ENCODE peak calls at places on chromosomes 16 and 17, in four cellular contexts. O is HCT116, Q is neural progenitor cell, J is SK-N-SH. G is an unnamed sample.

GRCh38 chr17:19348806-19349205 is 13.7 kb downstream of the B9D1 start:
- DNase-seq in Q (no peak), O (no peak), J (no peak), G (no peak)

GRCh38 chr16:50844840-50845239 is 103.0 kb downstream of the CYLD start:
- DNase-seq in Q (no peak), O (no peak), J (no peak), G (no peak)

GRCh38 chr16:15996432-15997109 is 47.2 kb downstream of the ABCC1 start:
- DNase-seq in J (peak; percentile 52), O (peak; percentile 65), Q (no peak), G (peak; percentile 76)

GRCh38 chr17:1484586-1485310 is 7.7 kb downstream of the MYO1C start:
- DNase-seq in Q (peak; percentile 80), O (peak; percentile 65), J (peak; percentile 74), G (peak; percentile 39)

GRCh38 chr17:74413491-74413890 is 18.4 kb upstream of the GPRC5C start:
- DNase-seq in J (no peak), Q (no peak), O (no peak), G (no peak)

GRCh38 chr16:23146877-23147601 is 2.2 kb downstream of the USP31 start:
- DNase-seq in J (no peak), O (no peak), Q (no peak), G (no peak)

GRCh38 chr16:85704900-85705846 is 16.4 kb upstream of the GINS2 start:
- DNase-seq in O (no peak), Q (no peak), J (no peak), G (no peak)

GRCh38 chr17:56630202-56630601 is 36.7 kb downstream of the NOG start:
- DNase-seq in O (no peak), J (no peak), Q (no peak), G (no peak)

GRCh38 chr16:17305694-17306093 is 165.1 kb downstream of the XYLT1 start:
- DNase-seq in Q (no peak), O (no peak), J (no peak), G (no peak)

GRCh38 chr17:8125196-8125946 is 1.5 kb upstream of the HES7 start:
- DNase-seq in J (peak; percentile 88), O (peak; percentile 60), Q (peak; percentile 84), G (peak; percentile 76)

GRCh38 chr17:1485748-1486376 is 6.6 kb downstream of the MYO1C start:
- DNase-seq in O (no peak), J (peak; percentile 88), Q (peak; percentile 41), G (peak; percentile 31)

GRCh38 chr17:65662166-65662565 is 100.7 kb upstream of the AXIN2 start:
- DNase-seq in Q (no peak), J (no peak), O (no peak), G (no peak)

GRCh38 chr16:27482397-27483082 is 67.2 kb downstream of the GTF3C1 start:
- DNase-seq in Q (no peak), O (no peak), J (no peak), G (no peak)

GRCh38 chr16:27485126-27485525 is 64.6 kb downstream of the GTF3C1 start:
- DNase-seq in O (no peak), Q (no peak), J (no peak), G (no peak)

GRCh38 chr16:27483083-27483437 is 66.7 kb downstream of the GTF3C1 start:
- DNase-seq in O (no peak), Q (no peak), J (no peak), G (no peak)

GRCh38 chr16:27485811-27486210 is 63.9 kb downstream of the GTF3C1 start:
- DNase-seq in O (no peak), Q (no peak), J (no peak), G (no peak)

GRCh38 chr16:27483624-27484023 is 66.1 kb downstream of the GTF3C1 start:
- DNase-seq in J (no peak), O (no peak), Q (no peak), G (no peak)
- TF ChIP-seq CTCF in J (no peak), O (no peak), Q (no peak), G (no peak)

DNA sequence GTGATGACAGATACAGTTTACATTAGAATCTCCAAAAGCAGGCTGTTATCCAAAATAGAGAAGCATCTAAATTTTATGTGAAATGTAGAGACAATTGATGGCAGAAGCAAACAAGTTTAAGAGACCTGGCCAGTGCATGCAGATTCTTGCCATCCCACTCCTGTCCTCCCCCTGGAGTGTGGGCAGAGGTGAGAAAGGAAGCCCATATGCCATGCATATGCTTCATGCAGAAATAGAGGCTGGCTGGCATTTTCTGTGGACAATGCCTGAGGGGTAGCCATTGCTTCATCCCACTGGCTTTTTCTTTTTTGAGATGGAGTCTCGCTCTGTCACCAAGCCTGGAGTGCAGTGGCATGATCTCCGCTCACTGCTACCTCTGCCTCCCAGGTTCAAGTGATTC is 382.1 kb downstream of the RBFOX1 start:
- DNase-seq in Q (no peak), O (no peak), J (no peak), G (no peak)
- TF ChIP-seq EZH2phosphoT487 in Q (no peak), O (no peak), J (no peak), G (no peak)

DNA sequence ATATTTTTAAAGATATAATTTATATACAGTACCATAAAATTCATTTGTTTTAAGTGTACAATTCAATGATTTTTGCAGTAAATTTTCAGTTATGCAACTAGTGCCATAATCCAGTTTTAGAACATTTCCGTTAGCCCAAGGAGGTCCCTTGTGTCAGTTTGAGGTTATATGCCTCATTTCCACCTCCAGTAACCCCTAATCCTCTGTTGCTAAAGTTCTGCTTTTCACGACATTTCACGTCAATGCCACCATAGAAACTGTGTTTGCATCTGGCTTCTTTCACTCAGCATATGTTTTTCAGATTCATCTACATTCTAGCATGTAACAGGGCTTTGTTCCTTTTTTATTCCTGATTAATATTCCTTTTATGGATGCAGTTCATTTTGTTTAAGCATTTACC is 42.4 kb upstream of the NUDT7 start:
- DNase-seq in Q (no peak), J (no peak), O (peak; percentile 8), G (no peak)
- H2AFZ ChIP-seq in Q (no peak overlapping the region), J (no peak overlapping the region), O (no peak overlapping the region), G (no peak overlapping the region)

GRCh38 chr17:4539576-4540223 is 15.5 kb downstream of the MYBBP1A start:
- DNase-seq in Q (no peak), O (no peak), J (no peak), G (no peak)

GRCh38 chr17:4539025-4539424 is 16.2 kb downstream of the MYBBP1A start:
- DNase-seq in J (no peak), O (no peak), Q (no peak), G (no peak)

GRCh38 chr17:4541041-4541327 is 14.2 kb downstream of the MYBBP1A start:
- DNase-seq in J (no peak), O (no peak), Q (no peak), G (no peak)

GRCh38 chr17:4541328-4542002 is 13.7 kb downstream of the MYBBP1A start:
- DNase-seq in Q (no peak), O (no peak), J (no peak), G (no peak)

DNA sequence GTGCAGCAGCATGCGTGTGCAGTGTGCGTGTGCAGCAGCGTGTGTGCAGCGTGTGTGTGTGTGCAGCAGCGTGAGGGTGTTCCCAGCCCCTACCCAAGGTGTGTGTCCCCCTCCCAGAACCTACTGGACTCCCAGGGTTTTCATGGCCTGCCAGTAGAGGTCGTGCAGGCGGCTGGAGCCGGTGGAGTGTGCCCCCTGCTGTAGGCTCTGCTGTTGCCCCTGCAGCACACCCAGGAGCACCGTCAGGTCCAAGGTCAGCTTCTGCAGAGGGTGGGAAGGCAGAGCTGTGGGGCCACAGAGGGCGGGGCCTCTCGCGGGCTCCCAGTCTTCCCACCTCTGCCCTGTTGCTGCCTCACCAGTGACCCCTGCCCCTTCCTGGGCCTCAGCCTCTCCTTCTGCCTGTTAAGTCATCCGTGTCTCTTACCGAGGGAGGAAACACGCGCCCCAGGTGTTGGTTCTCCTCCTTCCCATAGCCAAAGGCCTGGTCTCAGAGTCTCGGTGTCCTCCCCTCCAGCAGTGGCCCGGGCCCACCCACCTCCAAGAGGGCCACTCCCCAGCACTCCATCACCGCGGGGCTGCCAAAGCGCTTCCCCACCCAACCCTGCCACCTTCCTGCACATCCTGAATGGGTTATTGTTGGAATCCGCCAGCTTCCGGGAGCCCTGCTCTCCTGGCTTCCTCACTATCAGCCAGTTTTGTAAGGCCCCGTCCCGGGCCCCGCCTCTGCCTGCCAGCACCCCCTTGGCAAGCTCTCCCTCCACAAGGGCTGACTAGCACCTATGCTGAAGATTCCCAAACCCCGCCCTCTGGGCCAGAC is 14.8 kb downstream of the MYBBP1A start:
- DNase-seq in Q (no peak), O (no peak), J (no peak), G (no peak)
- TF ChIP-seq CTCF in Q (no peak), O (no peak), J (no peak), G (peak; percentile 26)

GRCh38 chr16:67199808-67200198 is 872 bp downstream of the ELMO3 start:
- DNase-seq in J (peak; percentile 61), Q (peak; percentile 61), O (no peak), G (no peak)

GRCh38 chr16:67199011-67199807 is at the start of gene ELMO3:
- DNase-seq in O (no peak), J (peak; percentile 72), Q (peak; percentile 87), G (no peak)

GRCh38 chr16:67196881-67197280 is 2.0 kb upstream of the ELMO3 start:
- DNase-seq in J (no peak), Q (no peak), O (no peak), G (no peak)

GRCh38 chr16:67197704-67198103 is 1.2 kb upstream of the ELMO3 start:
- DNase-seq in Q (no peak), J (no peak), O (no peak), G (no peak)

DNA sequence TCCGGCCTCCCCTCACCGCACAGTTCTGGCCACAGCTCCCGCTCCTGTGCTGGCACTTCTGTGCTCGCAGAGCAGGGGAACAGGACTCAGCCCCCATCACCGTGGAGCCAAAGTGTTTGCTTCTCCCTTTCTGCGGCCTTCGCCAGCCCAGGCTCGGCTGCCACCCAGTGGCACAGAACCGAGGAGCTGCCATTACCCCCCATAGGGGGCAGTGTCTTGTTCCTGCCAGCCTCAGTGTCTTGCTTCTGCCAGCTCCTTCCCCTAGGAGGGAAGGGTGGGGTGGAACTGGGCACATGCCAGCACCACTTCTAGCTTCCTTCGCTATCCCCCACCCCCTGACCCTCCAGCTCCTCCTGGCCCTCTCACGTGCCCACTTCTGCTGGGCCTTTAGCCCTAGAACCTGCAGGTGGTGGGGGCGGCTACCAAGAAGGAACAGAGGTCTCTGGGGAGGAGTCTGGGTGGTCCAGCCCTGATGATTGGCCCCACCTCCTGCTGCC is 645 bp upstream of the ELMO3 start:
- DNase-seq in J (peak; percentile 81), O (peak; percentile 64), Q (peak; percentile 53), G (peak; percentile 30)
- TF ChIP-seq EZH2phosphoT487 in J (no peak), O (no peak), Q (no peak), G (no peak)

DNA sequence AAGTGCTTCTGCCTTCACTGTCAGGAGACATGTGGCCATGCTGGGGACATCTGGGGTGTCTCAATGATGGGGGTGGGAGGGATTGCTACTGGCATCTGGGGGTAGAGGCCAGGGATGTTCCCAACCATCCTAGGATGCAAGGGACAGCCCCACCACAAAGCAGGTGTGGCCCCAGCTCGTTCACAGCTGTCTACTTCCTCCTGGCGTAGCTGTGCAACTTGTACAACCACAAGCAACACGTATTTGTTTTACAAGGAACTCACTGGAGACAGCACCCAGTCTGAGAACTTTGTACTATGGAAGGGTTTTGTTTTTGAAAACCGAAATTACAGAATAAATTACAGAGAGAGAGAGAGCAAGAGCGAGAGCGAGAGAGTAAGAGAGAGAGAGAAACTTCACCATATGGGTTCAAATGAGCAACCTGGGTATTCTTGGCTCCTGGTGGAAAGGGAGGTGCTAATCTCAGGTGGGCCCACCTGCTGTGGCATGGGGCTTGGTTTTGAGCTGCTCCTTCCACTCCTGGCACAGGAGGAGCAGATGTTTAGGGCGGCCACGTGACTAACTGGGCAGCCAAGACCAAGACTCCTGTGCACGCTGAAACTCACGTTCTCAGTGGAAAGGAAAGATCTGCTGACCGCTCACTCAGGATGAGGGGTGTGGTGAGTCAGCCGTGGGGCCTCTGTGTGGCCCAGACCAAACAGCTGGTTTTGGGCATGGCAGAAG is 17.5 kb upstream of the TNFRSF13B start:
- DNase-seq in Q (no peak), J (no peak), O (no peak), G (no peak)
- H2AFZ ChIP-seq in Q (no peak overlapping the region), J (no peak overlapping the region), O (no peak overlapping the region), G (no peak overlapping the region)